ENCODE peak calls at places on chromosomes 13 and 19, in five cellular contexts. One of them, this sample, is unnamed. For H3K9me3, the result is how much of the 10 kb centered on the place peaks cover.

GRCh38 chr13:101535192-101535746 is 82.8 kb downstream of the ITGBL1 start:
- DNase-seq in HCT116: no peak
- DNase-seq in K562: no peak
- DNase-seq in GM12878: no peak
- DNase-seq in HepG2: no peak
- DNase-seq in this sample: no peak

GRCh38 chr13:51348069-51348967 is 8.8 kb downstream of the SERPINE3 start:
- DNase-seq in HCT116: no peak
- DNase-seq in K562: no peak
- DNase-seq in GM12878: no peak
- DNase-seq in HepG2: no peak
- DNase-seq in this sample: no peak

GRCh38 chr13:20487927-20488326 is 37.7 kb downstream of the CRYL1 start:
- DNase-seq in HCT116: no peak
- DNase-seq in K562: no peak
- DNase-seq in GM12878: no peak
- DNase-seq in HepG2: no peak
- DNase-seq in this sample: no peak

GRCh38 chr19:42074513-42075363 is 1.2 kb upstream of the ZNF574 start:
- DNase-seq in HCT116: no peak
- DNase-seq in K562: peak
- DNase-seq in GM12878: no peak
- DNase-seq in HepG2: no peak
- DNase-seq in this sample: no peak

GRCh38 chr19:51726049-51726448 is 2.3 kb upstream of the HAS1 start:
- DNase-seq in HCT116: no peak
- DNase-seq in K562: peak
- DNase-seq in GM12878: no peak
- DNase-seq in HepG2: no peak
- DNase-seq in this sample: no peak

GRCh38 chr19:4430760-4431159 is 26.8 kb downstream of the UBXN6 start:
- DNase-seq in HCT116: no peak
- DNase-seq in K562: no peak
- DNase-seq in GM12878: no peak
- DNase-seq in HepG2: no peak
- DNase-seq in this sample: no peak

GRCh38 chr19:49056101-49056901 is 1.2 kb downstream of the CGB7 start:
- DNase-seq in HCT116: peak
- DNase-seq in K562: peak
- DNase-seq in GM12878: no peak
- DNase-seq in HepG2: peak
- DNase-seq in this sample: no peak

GRCh38 chr13:113953561-113953960 is 20.3 kb downstream of the C13orf46 start:
- DNase-seq in HCT116: no peak
- DNase-seq in K562: no peak
- DNase-seq in GM12878: no peak
- DNase-seq in HepG2: no peak
- DNase-seq in this sample: no peak

GRCh38 chr13:110799246-110800236 is 86.0 kb downstream of the ING1 start:
- DNase-seq in HCT116: no peak
- DNase-seq in K562: no peak
- DNase-seq in GM12878: no peak
- DNase-seq in HepG2: no peak
- DNase-seq in this sample: no peak

GRCh38 chr19:16121141-16121540 is 9.5 kb downstream of the RAB8A start:
- DNase-seq in HCT116: no peak
- DNase-seq in K562: no peak
- DNase-seq in GM12878: no peak
- DNase-seq in HepG2: no peak
- DNase-seq in this sample: no peak

GRCh38 chr19:16116067-16116466 is 4.4 kb downstream of the RAB8A start:
- DNase-seq in HCT116: no peak
- DNase-seq in K562: no peak
- DNase-seq in GM12878: no peak
- DNase-seq in HepG2: peak
- DNase-seq in this sample: no peak

GRCh38 chr19:16115309-16116039 is 3.8 kb downstream of the RAB8A start:
- DNase-seq in HCT116: no peak
- DNase-seq in K562: no peak
- DNase-seq in GM12878: no peak
- DNase-seq in HepG2: no peak
- DNase-seq in this sample: no peak

GRCh38 chr19:16117594-16118033 is 5.9 kb downstream of the RAB8A start:
- DNase-seq in HCT116: no peak
- DNase-seq in K562: no peak
- DNase-seq in GM12878: no peak
- DNase-seq in HepG2: no peak
- DNase-seq in this sample: no peak

DNA sequence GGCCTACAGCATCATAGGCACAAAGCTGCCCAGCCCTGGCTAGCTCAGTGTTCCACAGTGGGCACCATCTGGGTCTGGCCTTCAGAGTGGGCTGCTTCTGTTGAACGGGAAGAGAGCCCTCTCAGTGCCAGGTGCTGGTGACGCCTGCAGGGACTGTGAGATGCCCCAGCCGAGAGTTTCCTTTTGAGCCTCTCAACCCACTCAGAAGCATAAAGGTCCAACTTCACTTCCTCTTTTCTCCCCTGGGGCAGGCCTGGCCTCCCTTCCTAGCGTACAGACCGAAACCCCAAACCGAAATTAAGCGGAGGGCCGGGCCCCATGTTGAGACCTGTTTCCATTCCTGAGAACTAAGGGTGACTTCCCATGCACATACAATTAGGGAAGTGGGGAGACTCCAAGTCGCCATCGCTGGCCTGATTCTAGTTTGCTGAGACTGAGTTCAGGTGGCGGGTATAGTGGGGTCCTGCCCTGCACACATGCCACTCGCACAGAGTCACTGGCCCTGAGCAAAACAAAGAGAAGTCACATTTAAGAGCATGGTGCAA is 6.9 kb downstream of the RAB8A start:
- DNase-seq in HCT116: no peak
- DNase-seq in K562: no peak
- DNase-seq in GM12878: peak
- DNase-seq in HepG2: no peak
- DNase-seq in this sample: no peak
- TF ChIP-seq REST in HCT116: no peak
- TF ChIP-seq REST in K562: no peak
- TF ChIP-seq REST in GM12878: no peak
- TF ChIP-seq REST in HepG2: no peak
- TF ChIP-seq REST in this sample: no peak

DNA sequence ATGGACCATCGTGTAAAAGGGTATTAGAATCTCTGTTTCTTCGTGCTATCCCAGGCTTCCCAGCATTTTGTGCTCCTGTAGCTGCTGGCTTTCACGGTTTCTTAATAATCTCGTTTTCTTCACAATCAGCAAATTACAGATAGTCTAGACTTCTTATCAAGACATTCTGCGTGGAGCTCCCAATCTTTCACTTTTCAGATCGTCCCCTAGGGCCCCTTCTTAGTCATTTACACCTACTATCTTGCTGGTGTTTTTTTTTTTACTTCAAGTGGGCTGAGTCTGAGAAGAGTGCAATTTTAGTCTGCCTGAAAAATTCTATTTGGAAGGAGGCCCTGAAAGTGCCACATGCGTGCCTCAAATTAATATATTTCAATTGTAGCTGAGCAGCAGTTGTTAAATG is 275.1 kb downstream of the SHISA2 start:
- DNase-seq in HCT116: no peak
- DNase-seq in K562: no peak
- DNase-seq in GM12878: no peak
- DNase-seq in HepG2: no peak
- DNase-seq in this sample: no peak
- TF ChIP-seq SIN3A in HCT116: no peak
- TF ChIP-seq SIN3A in K562: no peak
- TF ChIP-seq SIN3A in GM12878: no peak
- TF ChIP-seq SIN3A in HepG2: no peak
- TF ChIP-seq SIN3A in this sample: no peak

GRCh38 chr13:49859568-49859967 is 67.1 kb upstream of the KPNA3 start:
- DNase-seq in HCT116: peak
- DNase-seq in K562: no peak
- DNase-seq in GM12878: no peak
- DNase-seq in HepG2: peak
- DNase-seq in this sample: no peak
- H3K9me3 ChIP-seq in HCT116: under half
- H3K9me3 ChIP-seq in K562: under half
- H3K9me3 ChIP-seq in GM12878: under half
- H3K9me3 ChIP-seq in HepG2: under half
- H3K9me3 ChIP-seq in this sample: under half

DNA sequence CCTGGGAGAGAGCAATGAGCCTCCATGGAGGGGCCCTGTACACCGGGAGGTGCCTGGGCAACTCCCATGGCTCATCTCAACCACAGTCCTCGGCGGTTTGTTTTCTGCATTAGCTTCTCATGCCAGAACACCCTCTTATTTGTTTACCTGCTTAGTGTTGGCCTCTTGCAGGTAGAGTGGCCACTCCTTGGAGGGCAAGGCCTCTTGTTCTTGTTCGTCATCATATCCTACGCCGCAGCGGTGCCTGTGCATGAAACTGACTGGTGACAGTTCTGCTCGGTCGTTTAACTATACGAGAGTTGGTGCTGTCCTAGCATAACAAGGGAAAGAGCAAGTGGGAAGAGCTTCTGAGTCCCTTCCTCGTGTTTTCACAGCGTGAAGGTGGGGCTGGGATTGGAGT is 40.5 kb upstream of the RNF113B start:
- DNase-seq in HCT116: no peak
- DNase-seq in K562: no peak
- DNase-seq in GM12878: no peak
- DNase-seq in HepG2: no peak
- DNase-seq in this sample: no peak
- TF ChIP-seq REST in HCT116: no peak
- TF ChIP-seq REST in K562: no peak
- TF ChIP-seq REST in GM12878: no peak
- TF ChIP-seq REST in HepG2: no peak
- TF ChIP-seq REST in this sample: no peak

This sample was measured in Panc1.